ENCODE peak calls at places on chromosomes 13 and 19, in ten cellular contexts. W is body of pancreas; N is CD8-positive, alpha-beta memory T cell; S is ovary; R is gastrocnemius medialis; P is GM23248; X is cardiac muscle cell; H is psoas muscle; Y is tibial nerve; L is transverse colon. F is an unnamed sample.
A peak's percentile ranks its signal among the peaks of the same experiment; 100 is the strongest.

GRCh38 chr19:35861640-35862160 is 5.0 kb downstream of the KIRREL2 start:
- DNase-seq in S (no peak), P (no peak), L (no peak), R (no peak), X (no peak), H (no peak), Y (no peak), W (no peak), N (no peak), F (no peak)

GRCh38 chr19:1062387-1063029 is 4.5 kb upstream of the ARHGAP45 start:
- DNase-seq in X (no peak), H (no peak), S (no peak), Y (no peak), N (no peak), L (no peak), P (no peak), R (no peak), W (no peak), F (no peak)

GRCh38 chr19:35851213-35852028 is 883 bp downstream of the NPHS1 start:
- DNase-seq in Y (no peak), N (no peak), R (no peak), L (no peak), S (no peak), P (no peak), W (peak; percentile 73), H (no peak), X (peak; percentile 56), F (no peak)

GRCh38 chr13:81606074-81606473 is 1265.1 kb upstream of the SPRY2 start:
- DNase-seq in Y (no peak), X (no peak), L (no peak), P (no peak), N (no peak), S (no peak), W (no peak), H (no peak), R (no peak), F (no peak)

GRCh38 chr19:10565028-10565566 is 713 bp downstream of the KRI1 start:
- DNase-seq in Y (peak; percentile 40), R (no peak), S (peak; percentile 72), X (peak; percentile 50), L (peak; percentile 55), N (peak; percentile 41), P (peak; percentile 77), W (peak; percentile 38), H (peak; percentile 67), F (peak; percentile 77)

GRCh38 chr19:3632739-3633558 is 6.4 kb upstream of the CACTIN start:
- DNase-seq in X (no peak), L (no peak), R (no peak), H (no peak), Y (no peak), W (no peak), P (no peak), N (no peak), S (peak; percentile 89), F (no peak)

GRCh38 chr13:112176746-112177119 is 109.8 kb downstream of the SOX1 start:
- DNase-seq in X (no peak), N (no peak), S (no peak), Y (no peak), P (no peak), W (no peak), L (no peak), H (no peak), R (no peak), F (no peak)

GRCh38 chr13:35963982-35964665 is 167.1 kb downstream of the DCLK1 start:
- DNase-seq in P (no peak), R (no peak), L (no peak), N (no peak), S (no peak), X (no peak), Y (no peak), W (no peak), H (no peak), F (no peak)

GRCh38 chr13:110298566-110299321 is 8.2 kb downstream of the COL4A1 start:
- DNase-seq in N (no peak), W (no peak), S (peak; percentile 69), X (no peak), Y (no peak), H (no peak), L (no peak), R (no peak), P (no peak), F (peak; percentile 81)

GRCh38 chr13:29743229-29743786 is 107.1 kb downstream of the UBL3 start:
- DNase-seq in P (peak; percentile 77), S (no peak), H (peak; percentile 80), R (peak; percentile 16), W (no peak), N (no peak), X (no peak), L (peak; percentile 26), Y (peak; percentile 64), F (peak; percentile 96)

GRCh38 chr13:32669030-32669646 is 82.9 kb downstream of the PDS5B start:
- DNase-seq in X (peak; percentile 79), P (peak; percentile 78), H (no peak), L (no peak), N (no peak), S (no peak), Y (no peak), R (no peak), W (no peak), F (no peak)

DNA sequence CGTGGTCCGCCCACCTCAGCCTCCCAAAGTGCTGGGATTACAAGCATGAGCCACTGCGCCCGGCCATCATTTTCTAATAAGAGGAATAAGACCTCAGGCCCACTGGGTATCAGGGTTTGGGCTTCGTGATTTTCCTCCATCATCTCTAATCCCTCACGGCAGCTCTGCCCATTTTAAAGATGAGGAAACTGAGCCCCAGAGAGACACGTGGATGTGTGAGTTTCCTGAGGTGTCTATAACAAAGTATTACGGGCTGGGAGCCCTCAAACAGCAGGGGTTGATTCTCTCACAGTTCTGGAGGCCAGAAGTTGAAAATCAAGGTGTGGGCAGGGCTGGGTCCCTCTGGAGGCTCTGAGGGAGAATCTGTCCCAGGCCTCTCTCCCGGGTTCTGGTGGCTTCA is 33.7 kb downstream of the MYO9B start:
- DNase-seq in S (no peak), R (no peak), X (no peak), L (no peak), N (no peak), W (no peak), Y (no peak), H (no peak), P (no peak), F (no peak)
- H3K27ac ChIP-seq in S (no peak overlapping the region), R (peak overlapping the region; percentile 73), X (no peak overlapping the region), L (peak overlapping the region; percentile 87), N (no peak overlapping the region), W (no peak overlapping the region), Y (peak overlapping the region; percentile 60), H (peak overlapping the region; percentile 67), P (peak overlapping the region; percentile 97), F (peak overlapping the region; percentile 88)

GRCh38 chr19:34578751-34579150 is 97.2 kb downstream of the WTIP start:
- DNase-seq in Y (no peak), P (no peak), L (no peak), R (no peak), W (no peak), X (no peak), S (no peak), H (no peak), N (no peak), F (no peak)

GRCh38 chr19:34579281-34580054 is 97.5 kb downstream of the SCGB2B2 start:
- DNase-seq in W (no peak), H (no peak), N (no peak), S (no peak), P (no peak), Y (no peak), L (no peak), R (no peak), X (no peak), F (no peak)

GRCh38 chr19:34577056-34577455 is 95.5 kb downstream of the WTIP start:
- DNase-seq in Y (no peak), L (no peak), R (no peak), H (no peak), W (no peak), N (no peak), S (no peak), X (no peak), P (no peak), F (no peak)

GRCh38 chr19:34577531-34578101 is 96.1 kb downstream of the WTIP start:
- DNase-seq in Y (no peak), R (no peak), W (no peak), N (no peak), L (no peak), S (no peak), P (peak; percentile 13), H (no peak), X (no peak), F (no peak)

DNA sequence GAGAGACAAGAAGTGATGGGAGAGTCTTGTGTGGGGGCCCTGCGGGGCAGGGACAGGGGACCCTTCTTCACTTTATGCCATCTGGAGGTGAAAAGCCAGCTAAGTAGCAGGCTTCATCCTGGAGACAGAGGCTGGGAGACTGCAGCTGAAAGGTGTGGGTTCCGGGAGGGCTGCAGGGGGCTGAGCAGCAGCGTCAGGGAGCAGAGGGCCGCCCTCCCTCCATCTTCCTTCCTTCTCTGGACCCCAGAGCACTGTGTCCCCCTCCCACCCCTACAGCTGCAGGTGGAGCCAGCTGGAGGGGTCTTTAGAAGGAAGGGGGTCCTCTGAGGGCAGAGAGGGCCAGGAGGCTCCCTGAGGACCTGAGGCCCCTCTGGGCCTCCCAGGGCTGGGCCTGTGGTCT is 96.6 kb downstream of the WTIP start:
- DNase-seq in S (no peak), Y (no peak), X (no peak), P (no peak), N (no peak), W (no peak), R (no peak), L (no peak), H (no peak), F (no peak)
- H3K27ac ChIP-seq in S (no peak overlapping the region), Y (no peak overlapping the region), X (no peak overlapping the region), P (no peak overlapping the region), N (no peak overlapping the region), W (no peak overlapping the region), R (no peak overlapping the region), L (no peak overlapping the region), H (no peak overlapping the region), F (no peak overlapping the region)

GRCh38 chr19:50480281-50481111 is 3.8 kb upstream of the GARIN5A start:
- DNase-seq in L (no peak), W (no peak), P (no peak), S (no peak), N (no peak), H (peak; percentile 39), Y (no peak), X (no peak), R (no peak), F (no peak)
- H3K27ac ChIP-seq in L (no peak overlapping the region), W (no peak overlapping the region), P (no peak overlapping the region), S (no peak overlapping the region), N (no peak overlapping the region), H (no peak overlapping the region), Y (no peak overlapping the region), X (no peak overlapping the region), R (no peak overlapping the region), F (no peak overlapping the region)

DNA sequence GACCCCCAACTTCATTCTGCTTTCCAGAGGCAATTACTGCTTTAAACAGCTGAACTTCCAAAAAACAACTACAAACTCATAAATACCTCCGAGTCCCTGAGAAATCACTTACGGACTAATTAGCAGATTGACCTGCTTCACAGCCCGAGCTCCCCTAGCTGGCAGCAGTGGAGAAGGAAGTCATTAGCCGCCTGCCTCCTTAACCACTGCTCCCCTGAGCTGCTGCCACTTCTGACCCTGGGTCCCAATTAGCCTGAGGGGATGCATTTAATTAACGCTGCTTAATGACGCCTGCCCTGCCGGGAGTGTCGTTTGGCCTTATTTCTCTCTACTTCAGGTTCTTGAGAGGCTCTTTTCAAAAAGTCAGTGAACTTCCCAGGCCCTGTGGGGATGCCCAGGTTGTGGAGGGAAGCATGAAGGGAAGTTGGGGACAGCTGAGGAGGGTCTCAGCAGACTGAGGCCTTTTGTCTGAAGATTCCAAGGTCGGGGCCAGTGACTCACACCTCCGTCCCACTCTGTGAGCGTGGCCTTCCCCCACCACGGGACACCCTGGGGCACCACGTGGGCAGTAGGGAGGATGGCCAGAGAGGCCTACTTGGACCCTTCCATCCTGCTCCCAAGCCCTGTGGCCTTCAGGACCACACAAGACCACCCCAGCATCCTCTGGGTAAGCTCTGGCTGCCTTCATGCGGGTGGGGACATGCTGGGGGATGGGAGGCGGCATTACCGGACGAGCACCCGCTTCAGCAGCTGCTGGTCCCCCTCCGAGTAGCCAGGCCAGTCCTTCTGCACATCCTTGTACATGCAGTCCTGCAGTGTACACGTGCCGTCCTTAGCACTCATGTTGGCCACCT is 19.8 kb upstream of the ISYNA1 start:
- DNase-seq in N (no peak), S (no peak), H (no peak), L (no peak), W (no peak), Y (no peak), P (no peak), X (no peak), R (no peak), F (peak; percentile 63)
- H3K27ac ChIP-seq in N (no peak overlapping the region), S (peak overlapping the region; percentile 25), H (peak overlapping the region; percentile 88), L (peak overlapping the region; percentile 60), W (no peak overlapping the region), Y (peak overlapping the region; percentile 2), P (no peak overlapping the region), X (no peak overlapping the region), R (peak overlapping the region; percentile 94), F (peak overlapping the region; percentile 85)

F was measured in sigmoid colon.